ENCODE peak calls at places on chromosomes 3 and 15, in four cellular contexts. W is cardiac muscle cell, Z is fibroblast of lung, E is lower leg skin. O is an unnamed sample.

GRCh38 chr3:111936191-111936841 is 42.5 kb upstream of the ABHD10 start:
- DNase-seq in E (no peak), Z (peak), W (no peak), O (peak)

GRCh38 chr3:134055661-134056060 is 25.9 kb upstream of the SLCO2A1 start:
- DNase-seq in W (no peak), Z (no peak), E (peak), O (no peak)

GRCh38 chr3:120324185-120324584 is 25.0 kb downstream of the LRRC58 start:
- DNase-seq in E (no peak), Z (peak), W (no peak), O (peak)

GRCh38 chr15:101803676-101804075 is 367 bp downstream of the OR4F6 start:
- DNase-seq in E (no peak), W (no peak), Z (peak), O (peak)

GRCh38 chr3:156978471-156978961 is 152.4 kb downstream of the LEKR1 start:
- DNase-seq in E (no peak), Z (no peak), W (no peak), O (no peak)

GRCh38 chr3:79361748-79362378 is 405.9 kb downstream of the ROBO1 start:
- DNase-seq in W (peak), Z (peak), E (no peak), O (peak)

GRCh38 chr3:155956508-155957411 is 86.3 kb downstream of the GMPS start:
- DNase-seq in E (no peak), Z (no peak), W (no peak), O (no peak)

GRCh38 chr15:78315686-78316085 is 16.3 kb upstream of the SKIC8 start:
- DNase-seq in E (peak), W (peak), Z (no peak), O (no peak)

GRCh38 chr3:29949131-29949530 is 657.3 kb upstream of the TGFBR2 start:
- DNase-seq in W (no peak), Z (peak), E (no peak), O (peak)

GRCh38 chr3:120093923-120094775 is at the start of gene GSK3B:
- DNase-seq in W (peak), E (no peak), Z (no peak), O (no peak)

GRCh38 chr3:23648326-23648964 is 157.3 kb upstream of the UBE2E1 start:
- DNase-seq in Z (peak), W (no peak), E (no peak), O (peak)

GRCh38 chr3:20406621-20407020 is 220.6 kb upstream of the SGO1 start:
- DNase-seq in Z (peak), W (no peak), E (no peak), O (no peak)

GRCh38 chr15:73857193-73857920 is 16.0 kb upstream of the TBC1D21 start:
- DNase-seq in E (peak), Z (no peak), W (no peak), O (no peak)

GRCh38 chr15:37015025-37015424 is 85.3 kb downstream of the MEIS2 start:
- DNase-seq in E (no peak), Z (peak), W (peak), O (peak)

GRCh38 chr3:53803124-53803815 is 42.9 kb downstream of the CHDH start:
- DNase-seq in Z (no peak), W (no peak), E (no peak), O (no peak)

GRCh38 chr3:54822206-54822605 is 105.7 kb downstream of the LRTM1 start:
- DNase-seq in W (no peak), Z (peak), E (no peak), O (peak)

GRCh38 chr3:62149962-62150361 is 223.4 kb downstream of the FEZF2 start:
- DNase-seq in E (no peak), W (no peak), Z (peak), O (peak)

GRCh38 chr3:147813256-147813655 is 404.1 kb downstream of the ZIC1 start:
- DNase-seq in Z (no peak), E (no peak), W (no peak), O (no peak)

GRCh38 chr3:69008980-69009379 is 4.5 kb downstream of the EOGT start:
- DNase-seq in W (no peak), E (no peak), Z (peak), O (no peak)

GRCh38 chr3:4416961-4417360 is 50.1 kb downstream of the SUMF1 start:
- DNase-seq in E (no peak), Z (peak), W (no peak), O (peak)

GRCh38 chr3:45330500-45331295 is 57.7 kb upstream of the LARS2 start:
- DNase-seq in W (no peak), Z (peak), E (no peak), O (no peak)

GRCh38 chr3:45110185-45110833 is 35.9 kb downstream of the CDCP1 start:
- DNase-seq in E (no peak), Z (no peak), W (no peak), O (peak)

GRCh38 chr3:107753494-107753893 is 230.7 kb downstream of the BBX start:
- DNase-seq in W (peak), E (no peak), Z (peak), O (peak)

GRCh38 chr3:177721864-177722370 is 524.6 kb upstream of the TBL1XR1 start:
- DNase-seq in E (no peak), W (no peak), Z (peak), O (no peak)

GRCh38 chr15:50261979-50262378 is 3.5 kb downstream of the HDC start:
- DNase-seq in E (no peak), W (no peak), Z (no peak), O (no peak)

GRCh38 chr3:158103131-158103955 is 2.9 kb downstream of the SHOX2 start:
- DNase-seq in W (no peak), Z (no peak), E (peak), O (peak)

GRCh38 chr3:163185721-163186350 is 1689.2 kb downstream of the OTOL1 start:
- DNase-seq in E (no peak), Z (no peak), W (no peak), O (no peak)

GRCh38 chr15:31489801-31490646 is 163.4 kb downstream of the KLF13 start:
- DNase-seq in Z (peak), W (peak), E (peak), O (peak)

GRCh38 chr3:15766406-15766805 is 31.4 kb downstream of the ANKRD28 start:
- DNase-seq in E (no peak), Z (no peak), W (no peak), O (no peak)

GRCh38 chr3:58095471-58096145 is 87.4 kb downstream of the FLNB start:
- DNase-seq in W (no peak), E (no peak), Z (no peak), O (no peak)

GRCh38 chr3:161420746-161421145 is 49.4 kb upstream of the SPTSSB start:
- DNase-seq in Z (peak), W (no peak), E (no peak), O (peak)

GRCh38 chr15:63686352-63686751 is 89.2 kb downstream of the FBXL22 start:
- DNase-seq in E (no peak), Z (no peak), W (no peak), O (no peak)

GRCh38 chr3:125611908-125612307 is 16.6 kb upstream of the OSBPL11 start:
- DNase-seq in Z (no peak), W (no peak), E (peak), O (no peak)

GRCh38 chr3:179811321-179812095 is 158.7 kb downstream of the USP13 start:
- DNase-seq in Z (peak), E (no peak), W (peak), O (peak)

GRCh38 chr3:122774564-122774963 is 19.1 kb downstream of the HSPBAP1 start:
- DNase-seq in W (no peak), E (no peak), Z (peak), O (peak)

GRCh38 chr3:64935995-64936394 is 248.2 kb upstream of the ADAMTS9 start:
- DNase-seq in E (no peak), W (no peak), Z (peak), O (no peak)

GRCh38 chr3:50582083-50582482 is 12.8 kb downstream of the HEMK1 start:
- DNase-seq in E (no peak), Z (no peak), W (no peak), O (no peak)

GRCh38 chr15:81113861-81114261 is 20.2 kb upstream of the CFAP161 start:
- DNase-seq in Z (peak), E (no peak), W (no peak), O (no peak)

GRCh38 chr3:148158210-148158609 is 539.5 kb upstream of the AGTR1 start:
- DNase-seq in Z (peak), W (no peak), E (no peak), O (peak)

GRCh38 chr3:64514889-64515288 is 172.9 kb downstream of the ADAMTS9 start:
- DNase-seq in E (no peak), W (no peak), Z (no peak), O (no peak)

DNA sequence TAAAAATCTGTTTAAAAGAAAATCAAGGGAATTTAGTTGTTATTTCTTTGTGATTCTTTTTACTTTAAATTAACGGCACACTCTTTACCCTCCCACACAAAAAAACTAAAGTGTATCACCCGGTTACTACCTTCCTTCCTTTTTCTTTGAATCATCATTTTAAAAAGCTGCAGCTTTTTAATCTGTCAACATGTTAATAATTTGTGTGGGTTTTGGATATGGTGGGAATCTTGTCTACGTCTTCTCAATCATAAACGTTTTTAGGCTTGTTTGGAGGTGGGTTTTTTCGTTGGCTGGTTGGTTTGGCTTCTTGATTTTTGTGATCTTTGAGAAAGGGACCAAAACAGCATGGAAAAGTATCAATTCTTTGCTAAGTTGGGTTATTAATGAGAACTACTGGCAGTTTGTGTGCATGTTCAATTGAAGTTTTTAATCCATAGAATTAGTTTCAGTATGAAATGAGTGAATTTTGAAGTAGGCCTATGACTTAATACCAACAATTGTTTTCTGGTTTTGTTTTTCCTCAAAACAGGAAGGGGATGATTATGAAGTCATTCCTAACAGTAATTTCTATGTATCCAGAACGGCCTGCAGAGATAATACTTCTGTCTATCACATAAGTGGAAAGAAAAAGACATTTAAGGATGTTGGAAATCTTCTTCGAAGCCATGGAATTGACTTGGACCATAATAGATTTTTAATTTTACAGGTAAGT is 4.5 kb downstream of the SMC4 start:
- DNase-seq in E (no peak), W (no peak), Z (peak), O (peak)
- H3K4me3 ChIP-seq in E (no peak), W (no peak), Z (no peak), O (no peak)

GRCh38 chr3:28916713-28917499 is 364.0 kb upstream of the RBMS3 start:
- DNase-seq in E (no peak), W (peak), Z (peak), O (peak)

GRCh38 chr3:28917895-28918294 is 363.0 kb upstream of the RBMS3 start:
- DNase-seq in E (no peak), Z (no peak), W (no peak), O (peak)

GRCh38 chr3:28912120-28912885 is 368.6 kb upstream of the RBMS3 start:
- DNase-seq in W (no peak), E (no peak), Z (peak), O (peak)

DNA sequence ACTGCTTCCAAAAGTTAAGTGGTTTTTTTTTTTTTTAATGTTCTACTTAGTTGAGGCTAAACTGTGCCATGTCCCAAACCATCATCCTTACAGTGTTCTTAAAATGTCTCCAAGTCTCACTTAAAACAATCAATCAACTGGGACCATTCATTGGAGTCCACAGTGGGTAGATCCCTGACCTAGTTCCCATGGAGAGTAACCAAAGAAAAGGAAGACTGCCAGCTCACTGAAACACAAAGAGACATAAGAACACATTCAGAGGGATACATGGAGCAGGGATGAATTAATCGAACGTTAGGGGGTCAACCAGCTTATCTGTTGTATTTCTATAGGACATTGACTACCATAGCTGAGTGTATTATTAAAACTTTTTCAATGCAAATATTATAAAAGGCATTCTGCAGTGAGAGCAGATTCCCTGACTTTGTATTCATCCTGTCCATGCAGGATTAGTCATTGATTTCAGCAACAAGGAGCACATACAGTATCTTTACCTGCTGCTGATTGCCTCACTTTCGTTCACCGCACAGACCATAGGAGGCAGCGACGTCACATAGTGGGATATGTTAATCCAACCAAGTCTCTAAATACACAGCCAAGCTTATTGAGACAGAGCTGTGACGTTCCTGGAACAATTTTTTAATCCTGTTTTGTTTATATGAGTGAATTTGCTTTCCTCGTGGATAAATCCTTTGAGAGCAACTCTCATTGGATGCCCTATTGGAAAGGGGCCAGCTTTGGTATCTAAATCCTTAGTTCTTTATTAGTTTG is 365.0 kb upstream of the RBMS3 start:
- DNase-seq in W (peak), Z (peak), E (no peak), O (peak)
- H3K4me3 ChIP-seq in W (no peak), Z (peak), E (no peak), O (no peak)

DNA sequence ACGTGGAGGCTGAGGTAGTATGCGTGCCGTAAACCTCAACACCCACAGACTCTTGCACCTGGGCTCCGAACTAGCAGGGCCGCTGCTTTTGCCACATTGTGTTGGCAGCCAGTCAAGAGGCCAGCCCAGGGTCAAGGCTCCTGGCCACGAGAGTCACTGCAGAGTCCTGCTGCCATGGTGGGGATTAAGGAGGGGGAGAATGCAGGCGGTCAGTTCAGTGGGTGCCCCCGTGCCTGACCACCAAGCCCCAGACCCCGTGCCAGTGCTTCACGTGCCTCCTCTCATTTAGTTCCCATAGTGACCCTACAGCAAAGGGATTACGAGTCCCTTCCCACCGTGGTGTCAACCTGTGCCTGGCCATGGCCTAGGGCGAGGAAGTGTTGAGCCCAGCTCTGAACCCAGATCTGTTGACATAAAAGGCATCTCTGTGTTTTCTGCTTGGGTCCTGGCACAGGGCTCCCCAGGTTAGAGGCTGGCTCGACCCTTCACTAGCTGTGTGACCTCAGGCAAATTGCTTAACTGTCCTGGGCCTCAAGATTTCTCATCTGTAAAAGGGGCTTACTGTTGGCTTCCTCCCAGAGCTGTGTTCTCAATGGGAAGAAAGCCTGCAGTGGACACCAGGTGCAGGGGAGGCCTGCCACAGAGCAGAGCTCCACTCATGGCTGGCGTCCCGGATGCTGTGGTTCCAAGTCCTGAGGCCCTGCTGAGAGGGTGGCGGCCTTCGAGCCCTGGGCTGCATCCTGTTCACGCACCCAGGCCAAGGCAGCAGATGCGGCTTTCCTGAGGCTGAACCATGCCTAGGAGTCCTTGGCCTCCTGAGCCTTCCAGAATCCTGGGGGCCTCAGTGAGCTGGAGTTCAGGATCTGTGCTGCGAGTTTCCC is 32.8 kb downstream of the FBLN2 start:
- DNase-seq in W (no peak), E (no peak), Z (peak), O (no peak)
- H3K4me3 ChIP-seq in W (no peak), E (no peak), Z (no peak), O (no peak)

DNA sequence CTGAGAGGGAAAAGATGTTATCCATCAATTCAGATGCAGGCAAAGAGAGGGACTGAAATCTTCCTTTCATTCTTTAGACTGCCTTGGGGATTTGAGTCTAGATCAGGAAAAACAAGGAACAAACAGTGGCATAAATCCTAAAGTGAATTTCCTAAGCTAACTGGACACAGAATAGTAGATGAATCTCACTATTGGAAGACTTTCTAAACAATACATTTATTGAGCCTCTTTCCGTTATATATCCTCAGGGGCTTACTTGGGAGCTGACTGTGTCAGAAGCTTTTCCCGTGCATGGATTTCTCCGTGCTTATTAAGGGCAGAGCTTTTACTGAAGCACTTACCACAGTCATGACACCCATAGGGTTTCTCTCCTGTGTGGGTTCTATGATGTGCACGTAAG is 10.0 kb downstream of the ZSCAN29 start:
- DNase-seq in E (no peak), W (no peak), Z (no peak), O (no peak)
- H3K4me3 ChIP-seq in E (no peak), W (no peak), Z (no peak), O (peak)

GRCh38 chr3:13557926-13558325 is 9.0 kb downstream of the FBLN2 start:
- DNase-seq in E (no peak), W (no peak), Z (no peak), O (no peak)

GRCh38 chr3:13557417-13557816 is 8.5 kb downstream of the FBLN2 start:
- DNase-seq in W (no peak), E (no peak), Z (no peak), O (no peak)

GRCh38 chr3:13555753-13556152 is 6.8 kb downstream of the FBLN2 start:
- DNase-seq in W (no peak), Z (no peak), E (no peak), O (no peak)

GRCh38 chr3:13556937-13557336 is 8.0 kb downstream of the FBLN2 start:
- DNase-seq in Z (no peak), E (no peak), W (no peak), O (no peak)

DNA sequence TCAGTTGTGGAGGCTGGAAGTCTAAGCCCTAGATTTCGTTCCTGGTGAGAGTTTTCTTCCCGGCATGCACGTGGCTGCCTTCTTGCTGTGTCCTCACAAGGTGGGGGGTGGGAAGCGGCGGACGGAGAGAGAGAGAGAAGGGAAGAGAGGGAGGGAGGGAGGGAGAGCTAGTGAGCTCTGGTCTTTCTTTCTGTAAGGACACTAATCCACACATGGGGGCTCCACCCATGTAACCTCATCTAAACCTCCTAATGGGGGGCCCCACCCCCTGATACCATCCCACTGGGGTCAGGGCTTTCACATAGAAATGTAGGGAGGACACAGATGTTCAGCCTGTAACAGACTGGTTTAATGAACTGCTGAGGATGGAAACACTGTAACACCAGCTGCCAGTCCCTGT is 7.3 kb downstream of the FBLN2 start:
- DNase-seq in W (no peak), Z (no peak), E (no peak), O (no peak)
- H3K4me3 ChIP-seq in W (no peak), Z (no peak), E (no peak), O (no peak)

GRCh38 chr15:68205949-68206539 is 912 bp upstream of the CALML4 start:
- DNase-seq in Z (no peak), E (peak), W (no peak), O (no peak)
- H3K4me3 ChIP-seq in Z (no peak), E (no peak), W (no peak), O (no peak)

GRCh38 chr3:153094386-153094785 is 67.6 kb upstream of the RAP2B start:
- DNase-seq in W (no peak), E (no peak), Z (peak), O (no peak)
- H3K4me3 ChIP-seq in W (no peak), E (no peak), Z (no peak), O (no peak)